ENCODE peak calls at places on chromosome 15, in four cellular contexts. A, M, O and Q are unnamed samples.

GRCh38 chr15:52206446-52206845 is 15.3 kb upstream of the GNB5 start:
- DNase-seq in A (no peak), O (no peak), M (peak), Q (no peak)

GRCh38 chr15:67076147-67076843 is 10.9 kb downstream of the SMAD3 start:
- DNase-seq in O (no peak), A (peak), M (peak), Q (no peak)

GRCh38 chr15:100448481-100448880 is 80.3 kb downstream of the CERS3 start:
- DNase-seq in M (no peak), O (no peak), A (no peak), Q (no peak)

GRCh38 chr15:62071711-62072308 is 5.0 kb downstream of the C2CD4A start:
- DNase-seq in O (no peak), M (peak), A (no peak), Q (no peak)

GRCh38 chr15:36811903-36812302 is 232.5 kb downstream of the CDIN1 start:
- DNase-seq in M (no peak), O (no peak), A (no peak), Q (no peak)

GRCh38 chr15:82537351-82537908 is 2.8 kb downstream of the RPS17 start:
- DNase-seq in O (no peak), A (no peak), M (no peak), Q (no peak)

GRCh38 chr15:55829826-55830225 is 86.9 kb upstream of the PRTG start:
- DNase-seq in A (no peak), O (no peak), M (peak), Q (no peak)

GRCh38 chr15:89406756-89407650 is 72.4 kb upstream of the POLG start:
- DNase-seq in O (no peak), A (peak), M (no peak), Q (no peak)

GRCh38 chr15:40872791-40873526 is 1.1 kb downstream of the RHOV start:
- DNase-seq in O (no peak), A (no peak), M (no peak), Q (no peak)

GRCh38 chr15:40870716-40871115 is 3.3 kb downstream of the RHOV start:
- DNase-seq in A (no peak), M (no peak), O (no peak), Q (no peak)

GRCh38 chr15:40875996-40876740 is 2.1 kb upstream of the RHOV start:
- DNase-seq in A (no peak), O (no peak), M (no peak), Q (no peak)

GRCh38 chr15:40871749-40872617 is 2.1 kb downstream of the RHOV start:
- DNase-seq in O (no peak), A (no peak), M (no peak), Q (no peak)

GRCh38 chr15:40873625-40874561 is at the start of gene RHOV:
- DNase-seq in O (peak), A (peak), M (peak), Q (no peak)
- TF ChIP-seq CTCF in O (no peak), A (no peak), M (peak), Q (peak)

DNA sequence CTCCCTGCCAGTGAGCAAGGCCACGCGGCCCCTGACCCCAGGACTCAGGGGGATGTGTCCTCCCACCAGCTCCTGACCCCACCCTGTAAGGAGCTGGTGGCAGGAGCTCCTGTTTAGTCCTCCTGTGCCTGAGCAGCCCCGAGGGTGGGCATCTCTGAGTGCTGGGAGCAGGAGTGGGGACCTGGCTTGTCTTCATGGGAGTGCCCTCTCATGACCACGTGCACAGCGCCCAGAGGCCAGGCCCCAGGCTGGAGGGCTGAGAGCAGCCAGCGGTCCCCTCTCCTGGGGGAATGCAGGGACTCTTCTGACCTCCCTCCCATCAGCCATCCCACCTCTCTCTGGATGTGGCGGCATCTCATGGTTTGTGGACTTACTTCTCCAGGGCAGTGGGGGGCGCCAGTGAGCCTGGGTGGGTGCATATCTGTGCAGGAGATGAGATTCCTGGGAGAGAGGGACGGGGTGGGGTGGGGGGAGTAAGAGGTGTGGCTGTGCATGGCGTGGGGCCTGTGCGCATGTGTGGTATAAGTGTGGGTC is 205.6 kb downstream of the TBC1D2B start:
- DNase-seq in O (no peak), A (no peak), M (peak), Q (no peak)
- TF ChIP-seq CTCF in O (no peak), A (no peak), M (peak), Q (peak)

GRCh38 chr15:45137703-45138102 is 7.9 kb downstream of the DUOX1 start:
- DNase-seq in O (no peak), M (no peak), A (no peak), Q (no peak)

GRCh38 chr15:45138814-45139765 is 9.3 kb downstream of the DUOX1 start:
- DNase-seq in A (no peak), M (no peak), O (no peak), Q (no peak)

GRCh38 chr15:45134046-45134445 is 4.3 kb downstream of the DUOX1 start:
- DNase-seq in O (no peak), A (no peak), M (no peak), Q (no peak)

GRCh38 chr15:45134682-45135604 is 5.1 kb downstream of the DUOX1 start:
- DNase-seq in M (no peak), A (no peak), O (no peak), Q (no peak)

GRCh38 chr15:45136378-45136764 is 6.6 kb downstream of the DUOX1 start:
- DNase-seq in O (no peak), A (no peak), M (no peak), Q (no peak)
- TF ChIP-seq CTCF in O (no peak), A (no peak), M (peak), Q (no peak)

GRCh38 chr15:64045106-64045435 is 1.2 kb downstream of the DAPK2 start:
- DNase-seq in A (no peak), O (no peak), M (peak), Q (no peak)

GRCh38 chr15:64045774-64046346 is 425 bp downstream of the DAPK2 start:
- DNase-seq in O (peak), A (peak), M (peak), Q (no peak)

GRCh38 chr15:64044315-64045105 is 1.8 kb downstream of the DAPK2 start:
- DNase-seq in O (no peak), M (peak), A (peak), Q (no peak)

GRCh38 chr15:64048766-64049165 is 2.5 kb upstream of the DAPK2 start:
- DNase-seq in A (no peak), M (peak), O (no peak), Q (no peak)

DNA sequence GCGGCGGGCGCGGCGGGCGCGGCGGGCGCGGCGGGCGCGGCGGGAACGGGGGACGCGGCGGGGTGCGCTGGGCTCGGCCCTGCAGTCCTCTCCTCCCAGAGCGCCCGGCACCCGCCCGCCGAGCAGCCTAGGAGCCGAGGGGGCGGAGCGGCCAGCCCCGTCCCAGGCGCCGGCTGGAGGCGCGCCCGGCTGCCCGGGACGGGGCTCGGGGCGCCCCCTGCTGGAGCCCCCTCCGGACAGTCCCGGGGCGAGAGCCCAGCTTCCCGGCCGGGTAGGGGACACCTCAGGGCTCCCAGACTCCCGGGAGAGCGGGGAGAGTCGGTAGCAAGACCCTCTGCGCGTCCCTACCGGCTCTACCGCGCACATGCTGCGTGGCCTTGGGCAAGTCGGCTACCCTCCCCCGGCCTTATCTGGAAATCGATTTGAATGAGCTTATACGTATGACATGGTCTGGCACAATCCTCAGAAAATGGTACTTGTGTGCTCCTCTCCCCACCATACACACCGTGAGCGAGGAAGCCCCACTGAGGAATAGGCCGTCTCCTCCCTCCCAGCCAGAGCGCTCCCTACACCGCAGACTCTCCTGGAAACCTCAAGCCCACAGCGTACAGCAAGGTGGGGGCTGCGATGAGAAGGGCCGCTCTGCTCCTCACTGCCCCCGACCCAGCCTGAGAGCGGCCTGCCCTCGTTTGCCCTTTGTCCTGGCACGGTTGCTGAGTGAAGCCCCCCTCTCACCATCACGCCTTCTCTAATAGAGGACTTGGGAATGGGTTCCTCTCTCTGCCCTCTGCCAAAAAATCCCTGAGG is at the start of gene DAPK2:
- DNase-seq in O (peak), M (peak), A (peak), Q (no peak)
- TF ChIP-seq CTCF in O (peak), M (peak), A (no peak), Q (peak)

GRCh38 chr15:99390667-99391066 is 139.4 kb downstream of the LRRC28 start:
- DNase-seq in M (no peak), A (no peak), O (no peak), Q (no peak)
- TF ChIP-seq CTCF in M (no peak), A (no peak), O (no peak), Q (no peak)

DNA sequence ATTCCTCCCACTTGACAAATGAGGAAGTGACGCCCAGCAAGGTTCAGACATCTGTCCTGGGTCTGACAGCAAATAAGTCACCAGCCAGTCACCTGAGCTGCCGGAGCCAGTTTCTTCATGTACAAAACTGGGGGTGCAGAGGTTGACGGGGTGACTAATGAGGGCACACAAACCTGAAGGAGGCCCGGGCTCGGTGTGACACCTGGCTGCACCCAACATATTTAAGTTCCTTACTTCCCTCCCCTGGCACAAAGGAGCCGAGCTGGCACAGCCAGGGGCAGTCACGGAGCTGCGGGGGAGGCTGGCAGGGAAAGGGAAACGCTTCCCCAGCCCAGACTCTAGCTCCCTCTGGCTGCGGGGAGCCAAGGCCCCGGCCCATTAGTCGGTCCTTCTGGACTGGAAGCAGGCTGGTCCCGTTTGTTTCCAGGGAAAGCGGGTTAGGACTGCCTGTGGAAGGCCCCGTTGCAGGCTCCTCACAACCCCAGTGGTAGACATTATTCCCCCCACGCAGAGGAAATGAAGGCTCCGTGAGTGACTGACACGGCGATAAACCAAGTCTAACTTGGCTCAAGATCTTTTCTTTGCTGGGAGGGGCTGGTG is 2.3 kb downstream of the FBXL22 start:
- DNase-seq in A (peak), M (peak), O (peak), Q (no peak)
- TF ChIP-seq CTCF in A (no peak), M (peak), O (no peak), Q (peak)

DNA sequence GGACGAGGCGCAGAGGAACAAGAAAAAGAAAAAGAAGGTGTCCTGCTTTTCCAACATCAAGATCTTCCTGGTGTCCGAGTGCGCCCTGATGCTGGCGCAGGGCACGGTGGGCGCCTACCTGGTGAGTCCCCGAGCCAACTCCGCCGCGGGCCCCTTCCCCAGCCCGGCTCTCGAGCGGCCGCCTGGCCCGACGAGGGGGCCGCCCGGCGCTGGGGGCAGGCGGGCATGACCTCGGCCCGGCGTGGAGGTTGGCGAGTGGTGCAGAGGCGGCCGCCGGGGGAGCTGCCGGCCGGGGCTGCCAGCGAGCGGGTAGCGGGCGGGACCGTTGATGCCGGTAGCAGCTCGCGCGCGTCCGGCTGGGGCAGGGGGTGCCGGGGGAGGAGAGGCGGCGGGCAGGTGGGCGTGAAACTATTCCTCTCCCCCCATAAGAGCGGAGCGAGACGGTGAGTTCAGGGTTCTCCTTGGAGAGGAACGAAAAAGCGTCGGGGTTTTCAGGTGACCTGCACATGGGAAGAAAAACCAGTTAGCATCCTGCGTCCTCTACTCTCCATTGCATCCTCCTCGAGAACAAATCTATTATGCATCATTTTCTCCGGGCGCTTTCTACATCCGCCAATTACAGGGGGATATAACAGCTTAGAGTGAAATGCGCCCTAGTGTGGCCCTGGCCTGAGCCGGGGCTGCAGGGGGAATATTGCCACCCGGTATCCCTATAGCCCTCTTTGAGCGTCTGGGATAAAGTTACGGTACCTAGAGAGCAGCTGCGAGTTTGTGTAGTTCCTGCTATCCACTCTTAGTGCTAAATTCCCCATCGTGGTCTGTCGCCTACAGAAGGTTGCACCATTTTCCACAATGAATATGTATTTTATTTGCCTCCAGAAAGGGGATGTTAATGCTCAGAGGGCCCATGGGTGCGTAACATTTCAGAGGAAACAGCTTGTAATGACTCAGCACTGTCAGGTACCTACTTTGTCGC is 748 bp downstream of the SLCO3A1 start:
- DNase-seq in M (peak), O (peak), A (no peak), Q (no peak)
- TF ChIP-seq CTCF in M (no peak), O (no peak), A (no peak), Q (no peak)

GRCh38 chr15:74631935-74632560 is 16.4 kb downstream of the CLK3 start:
- DNase-seq in M (peak), A (peak), O (peak), Q (no peak)
- TF ChIP-seq CTCF in M (peak), A (no peak), O (no peak), Q (peak)